ENCODE peak calls at places on chromosomes 6 and 20, in five cellular contexts. One of them, this sample, is unnamed. For H3K27me3, the result is how much of the 10 kb centered on the place peaks cover.

GRCh38 chr20:62944184-62944583 is 6.2 kb downstream of the GID8 start:
- DNase-seq in HepG2: no peak
- DNase-seq in fibroblast of lung: no peak
- DNase-seq in GM12878: no peak
- DNase-seq in PC-9: no peak
- DNase-seq in this sample: no peak

GRCh38 chr6:169933251-169933821 is 181.9 kb downstream of the ERMARD start:
- DNase-seq in GM12878: no peak
- DNase-seq in fibroblast of lung: no peak
- DNase-seq in HepG2: no peak
- DNase-seq in PC-9: no peak
- DNase-seq in this sample: no peak

GRCh38 chr20:60784321-60784720 is 467.7 kb upstream of the CDH4 start:
- DNase-seq in HepG2: no peak
- DNase-seq in fibroblast of lung: no peak
- DNase-seq in GM12878: no peak
- DNase-seq in PC-9: no peak
- DNase-seq in this sample: no peak

GRCh38 chr20:46837083-46837482 is 57.6 kb upstream of the EYA2 start:
- DNase-seq in HepG2: no peak
- DNase-seq in fibroblast of lung: no peak
- DNase-seq in GM12878: no peak
- DNase-seq in PC-9: no peak
- DNase-seq in this sample: no peak

GRCh38 chr6:143449731-143450452 is 603 bp downstream of the ADAT2 start:
- DNase-seq in GM12878: peak
- DNase-seq in HepG2: peak
- DNase-seq in fibroblast of lung: peak
- DNase-seq in PC-9: peak
- DNase-seq in this sample: peak

GRCh38 chr6:143337201-143337949 is 113.1 kb downstream of the ADAT2 start:
- DNase-seq in HepG2: peak
- DNase-seq in GM12878: no peak
- DNase-seq in fibroblast of lung: no peak
- DNase-seq in PC-9: no peak
- DNase-seq in this sample: peak

GRCh38 chr20:7459123-7459522 is 481.1 kb downstream of the HAO1 start:
- DNase-seq in GM12878: no peak
- DNase-seq in fibroblast of lung: peak
- DNase-seq in HepG2: no peak
- DNase-seq in PC-9: no peak
- DNase-seq in this sample: no peak

GRCh38 chr20:25236450-25237304 is 11.2 kb upstream of the PYGB start:
- DNase-seq in HepG2: no peak
- DNase-seq in GM12878: no peak
- DNase-seq in PC-9: no peak
- DNase-seq in fibroblast of lung: no peak
- DNase-seq in this sample: no peak

GRCh38 chr20:58017970-58018530 is 210.4 kb downstream of the ANKRD60 start:
- DNase-seq in PC-9: no peak
- DNase-seq in GM12878: no peak
- DNase-seq in fibroblast of lung: no peak
- DNase-seq in HepG2: no peak
- DNase-seq in this sample: no peak

GRCh38 chr6:6512711-6513110 is 75.8 kb upstream of the LY86 start:
- DNase-seq in fibroblast of lung: no peak
- DNase-seq in PC-9: no peak
- DNase-seq in HepG2: no peak
- DNase-seq in GM12878: no peak
- DNase-seq in this sample: no peak

GRCh38 chr6:30101423-30101938 is 11.4 kb downstream of the TRIM31 start:
- DNase-seq in fibroblast of lung: no peak
- DNase-seq in PC-9: no peak
- DNase-seq in GM12878: no peak
- DNase-seq in HepG2: peak
- DNase-seq in this sample: no peak

GRCh38 chr20:53556267-53556897 is 37.3 kb downstream of the ZNF217 start:
- DNase-seq in HepG2: no peak
- DNase-seq in fibroblast of lung: no peak
- DNase-seq in GM12878: no peak
- DNase-seq in PC-9: no peak
- DNase-seq in this sample: no peak

GRCh38 chr20:61785567-61785816 is 280.2 kb downstream of the TAF4 start:
- DNase-seq in PC-9: no peak
- DNase-seq in fibroblast of lung: no peak
- DNase-seq in HepG2: no peak
- DNase-seq in GM12878: no peak
- DNase-seq in this sample: no peak

GRCh38 chr6:25869840-25870239 is 4.2 kb downstream of the SLC17A3 start:
- DNase-seq in GM12878: no peak
- DNase-seq in fibroblast of lung: no peak
- DNase-seq in PC-9: no peak
- DNase-seq in HepG2: no peak
- DNase-seq in this sample: no peak

DNA sequence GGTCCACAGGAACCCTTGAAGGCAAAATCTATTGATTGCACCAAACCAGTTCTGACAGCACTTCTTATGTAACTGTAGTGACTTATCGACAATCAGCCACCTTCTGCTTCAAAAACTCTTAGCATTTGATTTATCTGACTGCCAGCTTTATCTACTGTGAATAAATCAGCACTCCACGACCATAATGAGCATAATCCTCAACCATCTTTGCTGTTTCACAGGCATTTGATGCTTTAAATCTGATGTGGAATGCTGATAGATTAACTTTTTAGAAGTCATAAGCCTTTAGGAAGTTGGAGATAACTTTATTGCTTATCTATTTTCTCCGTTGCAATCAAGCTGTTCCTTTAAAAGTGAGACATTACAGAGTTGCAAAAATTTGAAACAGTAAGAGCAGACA is 101.5 kb upstream of the PTCHD4 start:
- DNase-seq in fibroblast of lung: no peak
- DNase-seq in PC-9: no peak
- DNase-seq in GM12878: no peak
- DNase-seq in HepG2: no peak
- DNase-seq in this sample: no peak
- H3K27me3 ChIP-seq in fibroblast of lung: under half
- H3K27me3 ChIP-seq in PC-9: under half
- H3K27me3 ChIP-seq in GM12878: under half
- H3K27me3 ChIP-seq in HepG2: under half
- H3K27me3 ChIP-seq in this sample: under half

GRCh38 chr6:35214869-35215664 is 1.3 kb downstream of the SCUBE3 start:
- DNase-seq in GM12878: no peak
- DNase-seq in fibroblast of lung: no peak
- DNase-seq in HepG2: no peak
- DNase-seq in PC-9: no peak
- DNase-seq in this sample: no peak
- H2AFZ ChIP-seq in GM12878: no peak
- H2AFZ ChIP-seq in fibroblast of lung: no peak
- H2AFZ ChIP-seq in HepG2: no peak
- H2AFZ ChIP-seq in PC-9: no peak
- H2AFZ ChIP-seq in this sample: no peak

GRCh38 chr6:77466055-77467028 is 3.1 kb upstream of the HTR1B start:
- DNase-seq in HepG2: peak
- DNase-seq in PC-9: no peak
- DNase-seq in GM12878: no peak
- DNase-seq in fibroblast of lung: peak
- DNase-seq in this sample: peak
- TF ChIP-seq EZH2 in HepG2: no peak
- TF ChIP-seq EZH2 in PC-9: no peak
- TF ChIP-seq EZH2 in GM12878: peak
- TF ChIP-seq EZH2 in fibroblast of lung: no peak
- TF ChIP-seq EZH2 in this sample: no peak

DNA sequence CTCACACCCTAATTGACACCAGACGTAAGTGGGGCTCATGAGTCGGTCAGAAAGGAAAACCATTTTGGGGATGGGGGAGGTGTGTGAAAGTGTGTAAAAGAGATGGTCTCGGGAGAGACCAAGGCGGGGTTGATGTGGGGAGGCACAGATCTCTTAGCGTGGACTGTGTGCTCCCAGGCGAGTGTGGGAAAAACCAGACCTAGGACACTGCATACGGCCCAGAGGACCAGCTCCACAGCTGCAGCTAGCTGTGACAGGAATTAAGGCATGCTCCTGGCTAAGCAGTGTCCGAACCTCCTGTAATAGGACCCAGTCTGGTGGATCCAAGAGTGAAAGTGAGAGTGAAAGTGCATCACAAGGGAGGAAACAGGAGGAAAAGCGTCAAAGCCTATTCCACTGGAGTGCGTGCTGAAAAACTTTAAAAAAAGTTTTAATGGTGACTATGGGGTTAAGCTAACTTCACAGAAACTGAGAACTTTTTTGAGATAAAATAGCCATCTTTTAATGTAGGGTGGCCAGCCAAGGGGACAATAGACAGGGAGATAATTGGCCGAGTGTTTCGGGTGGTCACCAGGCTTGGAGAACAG is 9.6 kb downstream of the IL22RA2 start:
- DNase-seq in PC-9: no peak
- DNase-seq in GM12878: no peak
- DNase-seq in HepG2: no peak
- DNase-seq in fibroblast of lung: no peak
- DNase-seq in this sample: no peak
- H3K27me3 ChIP-seq in PC-9: under half
- H3K27me3 ChIP-seq in GM12878: under half
- H3K27me3 ChIP-seq in HepG2: under half
- H3K27me3 ChIP-seq in fibroblast of lung: under half
- H3K27me3 ChIP-seq in this sample: under half